ENCODE peak calls at places on chromosomes 3 and 15, in five cellular contexts. I, C, Z, W and Y are unnamed samples.
A peak's percentile ranks its signal among the peaks of the same experiment; 100 is the strongest.

GRCh38 chr3:36373084-36373483 is 7.2 kb upstream of the STAC start:
- DNase-seq in I (peak; percentile 56), C (no peak), Z (no peak), W (no peak), Y (peak; percentile 64)

GRCh38 chr3:143120716-143121239 is 1.2 kb downstream of the CHST2 start:
- DNase-seq in I (no peak), C (no peak), Z (no peak), W (no peak), Y (no peak)

GRCh38 chr3:186241910-186242821 is 119.9 kb downstream of the DGKG start:
- DNase-seq in I (peak; percentile 96), C (peak; percentile 79), Z (no peak), W (peak; percentile 80), Y (peak; percentile 89)

GRCh38 chr15:47289667-47290066 is 427.6 kb upstream of the SEMA6D start:
- DNase-seq in I (no peak), C (no peak), Z (no peak), W (no peak), Y (no peak)

GRCh38 chr3:114775395-114775794 is 371.7 kb downstream of the ZBTB20 start:
- DNase-seq in I (no peak), C (no peak), Z (no peak), W (no peak), Y (no peak)

GRCh38 chr15:60390931-60391501 is 6.8 kb downstream of the ANXA2 start:
- DNase-seq in I (peak; percentile 88), C (peak; percentile 82), Z (no peak), W (peak; percentile 87), Y (peak; percentile 65)

GRCh38 chr15:79858469-79858868 is 38.3 kb downstream of the MTHFS start:
- DNase-seq in I (no peak), C (no peak), Z (no peak), W (no peak), Y (no peak)

GRCh38 chr3:31733234-31733667 is 200.5 kb downstream of the STT3B start:
- DNase-seq in I (peak; percentile 49), C (no peak), Z (no peak), W (no peak), Y (no peak)

GRCh38 chr3:15693340-15693739 is 91.8 kb downstream of the BTD start:
- DNase-seq in I (no peak), C (no peak), Z (no peak), W (no peak), Y (no peak)

GRCh38 chr3:159266779-159267178 is 464.9 kb downstream of the MFSD1 start:
- DNase-seq in I (no peak), C (no peak), Z (no peak), W (peak; percentile 26), Y (peak; percentile 62)

GRCh38 chr3:66468016-66468735 is 32.6 kb downstream of the LRIG1 start:
- DNase-seq in I (no peak), C (no peak), Z (no peak), W (no peak), Y (no peak)

GRCh38 chr3:53566450-53567145 is 72.2 kb downstream of the CACNA1D start:
- DNase-seq in I (no peak), C (no peak), Z (no peak), W (no peak), Y (no peak)

GRCh38 chr15:39919740-39920509 is at the start of gene GPR176:
- DNase-seq in I (no peak), C (peak; percentile 69), Z (no peak), W (no peak), Y (peak; percentile 43)

GRCh38 chr3:150253622-150254021 is 154.5 kb upstream of the TSC22D2 start:
- DNase-seq in I (no peak), C (no peak), Z (no peak), W (no peak), Y (peak; percentile 8)

GRCh38 chr3:103052236-103052830 is 617.5 kb downstream of the ZPLD1 start:
- DNase-seq in I (peak; percentile 81), C (peak; percentile 79), Z (no peak), W (peak; percentile 21), Y (no peak)

GRCh38 chr15:86178845-86179244 is 99.2 kb downstream of the AGBL1 start:
- DNase-seq in I (no peak), C (no peak), Z (no peak), W (no peak), Y (no peak)

GRCh38 chr3:52523386-52524257 is 10.0 kb downstream of the NT5DC2 start:
- DNase-seq in I (no peak), C (peak; percentile 62), Z (no peak), W (no peak), Y (no peak)

GRCh38 chr3:194212869-194213320 is 76.9 kb downstream of the HES1 start:
- DNase-seq in I (no peak), C (peak; percentile 38), Z (no peak), W (no peak), Y (peak; percentile 97)

GRCh38 chr15:88769161-88769971 is 33.9 kb upstream of the ACAN start:
- DNase-seq in I (no peak), C (no peak), Z (peak; percentile 60), W (no peak), Y (no peak)

GRCh38 chr15:64865998-64866520 is 24.3 kb downstream of the PLEKHO2 start:
- DNase-seq in I (no peak), C (no peak), Z (no peak), W (no peak), Y (peak; percentile 55)

GRCh38 chr15:101053261-101053660 is 134.1 kb downstream of the LRRK1 start:
- DNase-seq in I (no peak), C (peak; percentile 53), Z (peak; percentile 85), W (no peak), Y (no peak)

GRCh38 chr15:92958105-92958504 is 58.0 kb downstream of the CHD2 start:
- DNase-seq in I (no peak), C (no peak), Z (no peak), W (no peak), Y (no peak)

GRCh38 chr3:76474632-76475031 is 565.3 kb upstream of the ROBO2 start:
- DNase-seq in I (no peak), C (no peak), Z (no peak), W (no peak), Y (no peak)

GRCh38 chr15:71596672-71597071 is 213.7 kb upstream of the NR2E3 start:
- DNase-seq in I (peak; percentile 36), C (peak; percentile 68), Z (peak; percentile 93), W (no peak), Y (no peak)

DNA sequence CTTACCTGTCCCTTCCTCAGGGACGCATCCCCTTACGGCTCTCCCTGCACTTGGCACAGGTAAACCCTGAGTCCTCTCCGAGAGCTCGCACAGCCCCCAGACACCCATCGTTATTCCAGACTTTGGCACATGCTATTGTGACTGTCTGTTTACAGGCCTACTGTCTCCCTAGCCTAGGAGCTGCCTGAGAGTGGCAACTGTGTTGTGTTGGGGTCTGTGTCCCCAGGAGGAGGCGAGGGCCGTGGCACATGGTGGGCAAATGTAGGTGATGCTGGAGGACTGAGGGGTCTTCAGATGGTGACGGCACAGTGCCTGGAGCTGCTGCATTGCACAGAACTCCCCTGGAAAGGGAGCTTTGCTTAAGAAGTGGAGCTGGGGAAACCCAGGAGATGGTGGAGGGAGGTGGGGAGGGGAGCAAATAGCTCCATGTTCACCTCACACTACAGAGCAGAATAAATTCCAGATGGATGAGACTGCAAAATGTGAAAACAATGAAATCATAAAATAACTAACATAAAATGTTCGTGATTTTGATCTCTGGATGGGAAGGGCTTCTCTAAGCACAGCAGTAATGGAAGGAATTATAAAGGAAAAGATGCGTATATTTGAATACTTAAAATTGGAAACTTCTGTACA is 96.5 kb downstream of the SMAD6 start:
- DNase-seq in I (no peak), C (no peak), Z (no peak), W (no peak), Y (no peak)
- H3K27ac ChIP-seq in I (no peak overlapping the region), C (no peak overlapping the region), Z (no peak overlapping the region), W (no peak overlapping the region), Y (no peak overlapping the region)

DNA sequence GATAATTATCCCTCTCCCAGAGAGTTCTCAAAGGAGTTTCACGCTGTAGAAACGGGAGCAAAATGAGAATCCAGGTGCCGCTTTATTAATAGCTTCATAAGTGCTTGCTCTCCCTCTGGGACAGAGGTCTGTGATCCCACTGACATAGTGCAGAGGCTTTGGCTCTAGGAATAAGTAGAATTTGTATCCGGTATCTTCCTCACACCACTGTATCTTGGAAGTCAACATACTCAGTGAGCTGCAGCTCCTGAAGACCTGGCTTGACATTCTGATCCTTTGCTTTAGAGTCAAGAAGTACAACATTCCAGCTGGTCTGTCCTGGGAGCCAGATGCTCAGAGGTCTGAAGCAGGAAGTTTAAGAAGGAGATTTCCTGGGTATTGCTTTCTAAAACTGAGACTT is 323.0 kb downstream of the LPP start:
- DNase-seq in I (no peak), C (no peak), Z (no peak), W (no peak), Y (no peak)
- H3K27ac ChIP-seq in I (peak overlapping the region; percentile 9), C (no peak overlapping the region), Z (no peak overlapping the region), W (no peak overlapping the region), Y (no peak overlapping the region)

GRCh38 chr3:128567705-128568356 is 74.8 kb upstream of the GATA2 start:
- DNase-seq in I (no peak), C (peak; percentile 38), Z (no peak), W (no peak), Y (no peak)
- H3K27ac ChIP-seq in I (no peak overlapping the region), C (no peak overlapping the region), Z (no peak overlapping the region), W (no peak overlapping the region), Y (no peak overlapping the region)

GRCh38 chr3:169272533-169272932 is 391.0 kb downstream of the MECOM start:
- DNase-seq in I (no peak), C (no peak), Z (no peak), W (no peak), Y (no peak)
- H3K27ac ChIP-seq in I (no peak overlapping the region), C (no peak overlapping the region), Z (no peak overlapping the region), W (no peak overlapping the region), Y (no peak overlapping the region)

DNA sequence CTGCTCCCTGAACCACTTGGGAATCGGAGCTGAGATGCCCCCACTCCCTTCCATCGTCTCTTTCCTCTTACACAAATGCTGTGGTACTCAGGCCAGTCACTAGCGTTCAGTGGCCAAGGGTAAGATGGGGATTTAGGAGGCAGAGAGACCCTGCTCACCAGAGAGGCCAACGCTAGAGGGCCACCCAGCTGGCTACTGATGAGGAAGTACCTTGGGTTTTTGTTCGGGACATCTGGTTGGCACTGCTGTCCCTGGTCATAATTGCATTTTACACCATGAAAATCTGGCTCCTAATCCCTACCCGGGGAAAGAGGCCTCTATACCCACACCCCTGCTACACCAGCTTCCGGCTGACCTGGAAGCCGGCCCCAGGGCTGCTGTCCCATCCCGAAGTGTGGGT is 7.7 kb downstream of the MAP6D1 start:
- DNase-seq in I (no peak), C (no peak), Z (no peak), W (no peak), Y (no peak)
- H3K27ac ChIP-seq in I (no peak overlapping the region), C (no peak overlapping the region), Z (no peak overlapping the region), W (no peak overlapping the region), Y (no peak overlapping the region)

DNA sequence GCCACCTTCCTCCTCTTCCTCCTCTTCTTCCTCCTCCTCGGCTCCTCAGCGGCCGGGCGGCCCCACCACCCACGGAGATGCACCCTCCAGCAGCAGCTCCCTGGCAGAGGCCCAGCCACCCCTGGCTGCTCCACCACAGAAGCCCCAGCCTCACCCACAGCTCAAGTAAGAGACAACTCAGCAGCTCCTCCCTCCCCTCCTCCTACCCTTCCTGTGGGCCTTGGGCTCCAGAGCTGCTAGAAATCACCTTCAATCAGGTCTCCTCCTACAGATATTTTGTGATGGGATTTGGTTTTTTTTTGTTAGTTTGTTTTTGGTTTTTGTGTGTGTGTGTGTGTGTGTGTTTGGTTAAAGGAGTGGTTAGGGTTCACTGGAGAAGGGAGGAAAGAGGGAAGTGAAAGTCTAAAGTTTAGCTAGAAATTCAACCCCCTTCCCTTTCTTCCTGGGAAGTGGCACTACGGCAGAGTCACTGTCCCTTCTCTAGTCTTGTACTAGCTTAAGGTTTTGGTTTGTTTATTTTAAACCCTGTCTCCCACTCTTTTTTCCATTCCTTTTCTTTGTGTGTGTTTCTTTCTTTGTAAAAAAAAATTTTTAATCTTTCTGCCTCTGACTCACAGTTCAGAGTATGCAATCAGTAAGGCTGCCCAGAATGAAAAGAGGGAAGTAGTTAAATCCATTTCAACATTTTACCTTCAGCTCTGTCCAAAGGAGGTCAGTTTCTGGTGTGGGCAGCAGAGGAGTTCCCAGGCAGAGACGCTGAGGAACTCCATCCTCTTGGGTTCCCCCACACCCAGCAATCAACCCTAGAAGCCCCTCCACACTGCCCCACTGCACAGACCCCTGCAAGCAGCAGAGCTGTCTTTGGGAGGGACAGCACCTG is 29.0 kb upstream of the TIMP4 start:
- DNase-seq in I (no peak), C (no peak), Z (peak; percentile 89), W (no peak), Y (peak; percentile 71)
- H3K27ac ChIP-seq in I (peak overlapping the region; percentile 16), C (no peak overlapping the region), Z (peak overlapping the region; percentile 30), W (peak overlapping the region; percentile 29), Y (peak overlapping the region; percentile 89)